ENCODE peak calls at places on chromosomes 4 and X, in nine cellular contexts. One of them, this sample, is unnamed.

GRCh38 chr4:128385683-128386304 is 98.2 kb upstream of the PGRMC2 start:
- DNase-seq in NCI-H2029: peak
- DNase-seq in HS-5: no peak
- DNase-seq in ELR: peak
- DNase-seq in HEK293T: no peak
- DNase-seq in activated gamma-delta T cell treated with Interleukin-2 at 50 U/mL for 16 hours: no peak
- DNase-seq in nucleus accumbens: no peak
- DNase-seq in hypothalamus: no peak
- DNase-seq in foreskin melanocyte: no peak
- DNase-seq in this sample: peak

GRCh38 chr4:16026155-16026761 is 57.6 kb downstream of the PROM1 start:
- DNase-seq in NCI-H2029: peak
- DNase-seq in HS-5: no peak
- DNase-seq in ELR: peak
- DNase-seq in HEK293T: peak
- DNase-seq in activated gamma-delta T cell treated with Interleukin-2 at 50 U/mL for 16 hours: no peak
- DNase-seq in nucleus accumbens: no peak
- DNase-seq in hypothalamus: no peak
- DNase-seq in foreskin melanocyte: peak
- DNase-seq in this sample: peak

GRCh38 chr4:47471064-47471463 is 7.6 kb upstream of the COMMD8 start:
- DNase-seq in NCI-H2029: no peak
- DNase-seq in HS-5: no peak
- DNase-seq in ELR: peak
- DNase-seq in HEK293T: no peak
- DNase-seq in activated gamma-delta T cell treated with Interleukin-2 at 50 U/mL for 16 hours: no peak
- DNase-seq in nucleus accumbens: no peak
- DNase-seq in hypothalamus: no peak
- DNase-seq in foreskin melanocyte: no peak
- DNase-seq in this sample: no peak

GRCh38 chr4:87442889-87443288 is 20.5 kb downstream of the NUDT9 start:
- DNase-seq in NCI-H2029: no peak
- DNase-seq in HS-5: no peak
- DNase-seq in ELR: peak
- DNase-seq in HEK293T: no peak
- DNase-seq in activated gamma-delta T cell treated with Interleukin-2 at 50 U/mL for 16 hours: no peak
- DNase-seq in nucleus accumbens: no peak
- DNase-seq in hypothalamus: no peak
- DNase-seq in foreskin melanocyte: no peak
- DNase-seq in this sample: no peak

GRCh38 chr4:70365479-70365878 is 4.9 kb downstream of the SMR3A start:
- DNase-seq in NCI-H2029: peak
- DNase-seq in HS-5: no peak
- DNase-seq in ELR: peak
- DNase-seq in HEK293T: no peak
- DNase-seq in activated gamma-delta T cell treated with Interleukin-2 at 50 U/mL for 16 hours: no peak
- DNase-seq in nucleus accumbens: no peak
- DNase-seq in hypothalamus: no peak
- DNase-seq in foreskin melanocyte: peak
- DNase-seq in this sample: no peak

GRCh38 chr4:14225683-14226207 is 598.2 kb upstream of the BOD1L1 start:
- DNase-seq in NCI-H2029: peak
- DNase-seq in HS-5: no peak
- DNase-seq in ELR: no peak
- DNase-seq in HEK293T: no peak
- DNase-seq in activated gamma-delta T cell treated with Interleukin-2 at 50 U/mL for 16 hours: no peak
- DNase-seq in nucleus accumbens: no peak
- DNase-seq in hypothalamus: no peak
- DNase-seq in foreskin melanocyte: no peak
- DNase-seq in this sample: no peak

GRCh38 chrX:141736656-141737055 is 38.1 kb upstream of the SPANXD start:
- DNase-seq in NCI-H2029: no peak
- DNase-seq in HS-5: no peak
- DNase-seq in ELR: no peak
- DNase-seq in HEK293T: no peak
- DNase-seq in activated gamma-delta T cell treated with Interleukin-2 at 50 U/mL for 16 hours: no peak
- DNase-seq in nucleus accumbens: no peak
- DNase-seq in hypothalamus: no peak
- DNase-seq in foreskin melanocyte: no peak
- DNase-seq in this sample: no peak

GRCh38 chrX:19568422-19568821 is 53.1 kb upstream of the MAP3K15 start:
- DNase-seq in NCI-H2029: no peak
- DNase-seq in HS-5: no peak
- DNase-seq in ELR: no peak
- DNase-seq in HEK293T: no peak
- DNase-seq in activated gamma-delta T cell treated with Interleukin-2 at 50 U/mL for 16 hours: no peak
- DNase-seq in nucleus accumbens: no peak
- DNase-seq in hypothalamus: no peak
- DNase-seq in foreskin melanocyte: no peak
- DNase-seq in this sample: no peak

GRCh38 chr4:61296115-61296514 is 96.0 kb downstream of the ADGRL3 start:
- DNase-seq in NCI-H2029: no peak
- DNase-seq in HS-5: no peak
- DNase-seq in ELR: no peak
- DNase-seq in HEK293T: no peak
- DNase-seq in activated gamma-delta T cell treated with Interleukin-2 at 50 U/mL for 16 hours: no peak
- DNase-seq in nucleus accumbens: no peak
- DNase-seq in hypothalamus: no peak
- DNase-seq in foreskin melanocyte: no peak
- DNase-seq in this sample: no peak

This sample was measured in A172.